ENCODE peak calls at places on chromosomes 12 and 14, in ten cellular contexts. J is pancreas; V is kidney; U is aorta; A is stomach; D is CD8-positive, alpha-beta memory T cell; I is GM23338; H is effector memory CD4-positive, alpha-beta T cell; F is ascending aorta; S is BE2C. K is an unnamed sample.

GRCh38 chr12:110813298-110813697 is 33.5 kb upstream of the CCDC63 start:
- DNase-seq in J (no peak), V (no peak), U (no peak), A (no peak), D (no peak), I (peak; percentile 51), H (no peak), F (no peak), S (no peak), K (no peak)

GRCh38 chr12:70254225-70254624 is 11.0 kb downstream of the CNOT2 start:
- DNase-seq in J (no peak), V (no peak), U (no peak), A (no peak), D (no peak), I (no peak), H (no peak), F (no peak), S (no peak), K (no peak)

GRCh38 chr12:93243689-93244513 is 133.8 kb upstream of the NUDT4 start:
- DNase-seq in J (peak; percentile 14), V (no peak), U (no peak), A (no peak), D (no peak), I (no peak), H (no peak), F (no peak), S (peak; percentile 50), K (peak; percentile 92)

GRCh38 chr12:70948236-70948975 is 27.9 kb upstream of the PTPRR start:
- DNase-seq in J (no peak), V (no peak), U (no peak), A (no peak), D (no peak), I (peak; percentile 17), H (no peak), F (no peak), S (no peak), K (no peak)

GRCh38 chr12:22332191-22332590 is 2.3 kb downstream of the ST8SIA1 start:
- DNase-seq in J (no peak), V (no peak), U (no peak), A (no peak), D (no peak), I (no peak), H (no peak), F (no peak), S (no peak), K (no peak)

GRCh38 chr12:62370189-62370588 is 96.4 kb upstream of the MON2 start:
- DNase-seq in J (no peak), V (no peak), U (no peak), A (no peak), D (no peak), I (no peak), H (no peak), F (no peak), S (no peak), K (no peak)

GRCh38 chr14:36773136-36773540 is 111.5 kb downstream of the PAX9 start:
- DNase-seq in J (no peak), V (no peak), U (no peak), A (no peak), D (no peak), I (peak; percentile 59), H (no peak), F (no peak), S (no peak), K (peak; percentile 51)

GRCh38 chr12:53224268-53224896 is 7.6 kb downstream of the RARG start:
- DNase-seq in J (no peak), V (no peak), U (peak; percentile 51), A (no peak), D (no peak), I (peak; percentile 92), H (no peak), F (no peak), S (peak; percentile 57), K (peak; percentile 36)

GRCh38 chr14:50335989-50336391 is 23.9 kb downstream of the DMAC2L start:
- DNase-seq in J (no peak), V (peak; percentile 70), U (no peak), A (no peak), D (no peak), I (peak; percentile 36), H (no peak), F (no peak), S (peak; percentile 82), K (peak; percentile 60)

DNA sequence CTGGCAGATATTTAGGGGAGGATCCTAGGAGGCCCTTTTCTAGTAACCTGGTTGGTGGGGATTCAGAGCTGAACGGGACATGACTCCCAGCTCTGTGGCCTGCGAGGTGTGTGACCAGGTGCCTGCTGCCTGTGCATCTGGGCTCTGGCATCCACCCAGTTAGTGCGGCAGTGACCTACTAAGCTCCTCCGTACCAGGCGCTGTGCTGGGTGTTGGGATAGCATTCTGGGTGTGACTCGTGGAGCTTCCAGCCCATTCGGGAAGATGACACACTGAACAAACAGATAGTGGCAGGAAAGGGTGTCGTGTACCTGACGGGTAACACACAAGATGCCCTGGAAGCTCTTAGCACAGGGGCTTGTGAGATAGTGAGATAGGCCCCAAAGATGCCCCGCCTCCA is 80.9 kb downstream of the ACACB start:
- DNase-seq in J (no peak), V (no peak), U (no peak), A (no peak), D (no peak), I (no peak), H (no peak), F (no peak), S (no peak), K (no peak)
- H3K4me1 ChIP-seq in J (no peaks in the 10 kb centered on the region), V (no peaks in the 10 kb centered on the region), U (no peaks in the 10 kb centered on the region), A (no peaks in the 10 kb centered on the region), D (no peaks in the 10 kb centered on the region), I (no peaks in the 10 kb centered on the region), H (no peaks in the 10 kb centered on the region), F (no peaks in the 10 kb centered on the region), S (no peaks in the 10 kb centered on the region), K (no peaks in the 10 kb centered on the region)

DNA sequence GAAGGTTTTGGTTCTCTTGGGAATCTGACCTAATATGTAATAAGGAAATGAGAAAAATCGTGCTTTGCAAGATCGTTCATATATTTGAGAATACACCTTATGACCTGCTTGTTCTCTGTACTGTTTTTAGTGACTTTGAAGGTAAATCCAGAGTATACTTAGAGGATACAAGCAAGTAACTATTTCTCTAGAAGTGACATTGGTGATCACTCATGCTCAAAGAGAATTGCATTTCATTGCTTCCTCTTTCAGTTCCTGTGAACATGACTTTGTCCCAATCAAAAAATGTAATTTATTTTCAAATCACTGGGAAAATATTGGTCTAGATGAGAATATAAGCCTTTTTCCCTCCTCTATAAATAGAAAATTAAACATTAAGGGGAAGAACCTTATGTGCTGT is 2.7 kb downstream of the KTN1 start:
- DNase-seq in J (no peak), V (no peak), U (no peak), A (no peak), D (no peak), I (no peak), H (no peak), F (no peak), S (no peak), K (no peak)
- H3K4me1 ChIP-seq in J (peaks cover 10% of the 10 kb centered on the region), V (peaks cover 34% of the 10 kb centered on the region), U (peaks cover 5% of the 10 kb centered on the region), A (peaks cover 54% of the 10 kb centered on the region), D (peaks cover 62% of the 10 kb centered on the region), I (peaks cover 57% of the 10 kb centered on the region), H (peaks cover 22% of the 10 kb centered on the region), F (peaks cover 3% of the 10 kb centered on the region), S (peaks cover 14% of the 10 kb centered on the region), K (peaks cover 2% of the 10 kb centered on the region)

DNA sequence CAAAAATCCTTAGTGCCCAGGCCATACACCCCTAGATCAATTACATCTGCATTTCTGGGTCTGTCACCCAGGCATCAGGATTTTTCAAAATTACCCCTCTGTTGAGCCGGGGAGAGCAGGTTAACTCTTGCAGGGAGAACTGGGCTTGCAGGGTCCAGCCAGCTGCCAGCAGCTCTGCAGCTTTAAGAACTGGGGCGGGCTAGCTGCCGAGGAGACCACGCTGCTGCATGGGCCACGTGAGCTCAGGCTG is at the start of gene DGLUCY:
- DNase-seq in J (no peak), V (peak; percentile 94), U (peak; percentile 90), A (peak; percentile 80), D (no peak), I (no peak), H (peak; percentile 34), F (peak; percentile 35), S (peak; percentile 81), K (peak; percentile 77)
- H3K4me1 ChIP-seq in J (peaks cover 5% of the 10 kb centered on the region), V (peaks cover 19% of the 10 kb centered on the region), U (no peaks in the 10 kb centered on the region), A (peaks cover 50% of the 10 kb centered on the region), D (peaks cover 60% of the 10 kb centered on the region), I (peaks cover 41% of the 10 kb centered on the region), H (peaks cover 61% of the 10 kb centered on the region), F (peaks cover 13% of the 10 kb centered on the region), S (peaks cover 14% of the 10 kb centered on the region), K (peaks cover 18% of the 10 kb centered on the region)

DNA sequence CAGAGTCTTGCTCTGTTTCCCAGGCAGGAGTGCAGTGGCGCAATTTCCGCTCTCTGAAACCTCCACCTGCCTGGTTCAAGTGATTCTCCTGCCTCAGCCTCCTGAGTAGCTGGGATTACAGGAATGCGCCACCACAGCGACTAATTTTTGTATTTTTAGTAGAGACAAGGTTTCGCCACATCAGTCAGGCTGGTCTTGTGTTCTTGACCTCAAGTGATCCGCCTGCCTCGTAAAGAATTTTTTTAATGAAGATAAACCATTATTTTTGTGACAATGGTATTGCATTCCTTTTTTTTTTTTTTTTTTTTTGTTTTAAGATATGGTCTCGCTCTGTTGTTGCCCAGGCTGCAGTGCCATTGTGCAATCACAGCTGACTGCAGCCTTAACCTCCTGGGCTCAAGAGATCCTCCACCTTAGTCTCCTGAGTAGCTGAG is 25.8 kb downstream of the ACVR1B start:
- DNase-seq in J (no peak), V (no peak), U (no peak), A (no peak), D (no peak), I (no peak), H (no peak), F (no peak), S (no peak), K (no peak)
- H3K4me1 ChIP-seq in J (peaks cover 43% of the 10 kb centered on the region), V (peaks cover 61% of the 10 kb centered on the region), U (peaks cover 4% of the 10 kb centered on the region), A (peaks cover 35% of the 10 kb centered on the region), D (peaks cover 40% of the 10 kb centered on the region), I (peaks cover 12% of the 10 kb centered on the region), H (peaks cover 30% of the 10 kb centered on the region), F (no peaks in the 10 kb centered on the region), S (peaks cover 12% of the 10 kb centered on the region), K (peaks cover 34% of the 10 kb centered on the region)

DNA sequence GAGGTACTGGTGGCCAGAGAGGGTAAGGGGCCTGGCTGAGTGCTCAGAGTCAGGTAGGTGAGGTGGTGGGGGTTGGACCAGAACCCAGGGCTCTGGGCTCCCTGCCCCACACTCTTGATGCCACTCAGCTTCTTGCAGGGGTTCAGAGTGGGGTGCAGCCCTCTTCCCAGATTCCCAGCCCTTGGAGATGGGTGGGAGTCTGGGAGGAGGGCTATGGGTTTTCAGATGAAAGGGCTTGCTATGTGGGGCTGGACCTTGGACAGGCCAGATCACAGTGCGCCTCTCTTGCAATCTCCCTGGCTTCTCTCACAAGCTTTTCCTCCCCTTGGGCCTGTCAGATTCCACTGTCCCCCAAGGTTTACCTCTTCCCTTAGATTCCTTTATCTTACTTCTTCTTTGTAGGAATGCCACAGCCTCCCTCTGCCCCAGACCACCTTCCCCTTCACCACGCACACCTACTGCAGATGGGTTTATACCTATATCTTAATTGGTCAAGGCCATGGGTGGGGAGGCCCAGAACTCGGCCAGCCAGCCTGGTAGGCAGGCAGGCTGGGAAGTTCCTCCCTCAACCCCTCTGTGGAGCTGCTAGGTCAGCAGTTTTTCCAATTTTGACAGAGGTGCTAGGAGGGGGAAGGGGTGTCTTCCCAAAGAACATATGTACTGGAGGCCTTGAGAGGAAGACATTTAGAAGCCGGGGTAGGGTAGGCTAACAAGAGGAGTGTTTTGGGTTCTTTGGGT is 1.3 kb downstream of the NYNRIN start:
- DNase-seq in J (no peak), V (no peak), U (no peak), A (no peak), D (no peak), I (no peak), H (no peak), F (no peak), S (no peak), K (no peak)
- H3K4me1 ChIP-seq in J (no peaks in the 10 kb centered on the region), V (peaks cover 13% of the 10 kb centered on the region), U (no peaks in the 10 kb centered on the region), A (peaks cover 37% of the 10 kb centered on the region), D (peaks cover 7% of the 10 kb centered on the region), I (peaks cover 15% of the 10 kb centered on the region), H (peaks cover 6% of the 10 kb centered on the region), F (peaks cover 2% of the 10 kb centered on the region), S (peaks cover 3% of the 10 kb centered on the region), K (peaks cover 22% of the 10 kb centered on the region)